ENCODE peak calls at places on chromosomes 1 and 21, in nine cellular contexts. J is AG08396; Y is stimulated activated CD4-positive, alpha-beta T cell treated with anti-CD3 and anti-CD28 coated beads, Interleukin-4, amount 100 ng/mL, for 4 hours; Q is transverse colon; W is activated naive CD4-positive, alpha-beta T cell; X is erythroblast; P is T-helper 2 cell; T is mesendoderm; N is A172. E is an unnamed sample.
A peak's percentile ranks its signal among the peaks of the same experiment; 100 is the strongest.

GRCh38 chr1:234141006-234141405 is 232.2 kb upstream of the COA6 start:
- DNase-seq in J (no peak), Y (no peak), Q (no peak), W (no peak), X (no peak), P (no peak), T (no peak), N (peak; percentile 30), E (no peak)

GRCh38 chr1:230188826-230189225 is 121.8 kb downstream of the GALNT2 start:
- DNase-seq in J (no peak), Y (no peak), Q (no peak), W (no peak), X (no peak), P (no peak), T (no peak), N (no peak), E (no peak)

GRCh38 chr1:56404561-56405030 is 174.8 kb downstream of the PLPP3 start:
- DNase-seq in J (no peak), Y (no peak), Q (no peak), W (no peak), X (no peak), P (no peak), T (no peak), N (no peak), E (no peak)

GRCh38 chr1:109266965-109267364 is 16.0 kb downstream of the PSRC1 start:
- DNase-seq in J (peak; percentile 74), Y (no peak), Q (peak; percentile 3), W (no peak), X (no peak), P (no peak), T (no peak), N (peak; percentile 40), E (no peak)

GRCh38 chr21:32648165-32648564 is 36.0 kb upstream of the CFAP298 start:
- DNase-seq in J (no peak), Y (no peak), Q (no peak), W (no peak), X (no peak), P (no peak), T (no peak), N (no peak), E (no peak)

GRCh38 chr1:26530898-26531598 is 1.5 kb downstream of the RPS6KA1 start:
- DNase-seq in J (peak; percentile 45), Y (no peak), Q (peak; percentile 94), W (no peak), X (peak; percentile 57), P (no peak), T (peak; percentile 96), N (peak; percentile 88), E (no peak)

GRCh38 chr1:221487781-221488520 is 253.9 kb downstream of the DUSP10 start:
- DNase-seq in J (peak; percentile 53), Y (no peak), Q (no peak), W (no peak), X (no peak), P (no peak), T (no peak), N (peak; percentile 90), E (no peak)

GRCh38 chr1:161198206-161198876 is 513 bp downstream of the ADAMTS4 start:
- DNase-seq in J (no peak), Y (no peak), Q (no peak), W (no peak), X (peak; percentile 36), P (no peak), T (peak; percentile 86), N (no peak), E (no peak)

GRCh38 chr1:99650773-99651437 is 5.0 kb downstream of the PALMD start:
- DNase-seq in J (no peak), Y (no peak), Q (no peak), W (no peak), X (no peak), P (no peak), T (peak; percentile 56), N (peak; percentile 16), E (no peak)

GRCh38 chr1:247679639-247680038 is at the start of gene OR13G1:
- DNase-seq in J (no peak), Y (no peak), Q (no peak), W (no peak), X (no peak), P (no peak), T (no peak), N (no peak), E (no peak)

GRCh38 chr21:30831194-30831765 is 1.7 kb upstream of the KRTAP7-1 start:
- DNase-seq in J (no peak), Y (peak; percentile 20), Q (no peak), W (no peak), X (peak; percentile 64), P (peak; percentile 57), T (peak; percentile 85), N (peak; percentile 22), E (no peak)

GRCh38 chr21:16376673-16377072 is 646.9 kb downstream of the USP25 start:
- DNase-seq in J (no peak), Y (no peak), Q (no peak), W (no peak), X (no peak), P (no peak), T (no peak), N (no peak), E (no peak)

GRCh38 chr1:94096797-94097549 is 24.0 kb downstream of the ABCA4 start:
- DNase-seq in J (no peak), Y (no peak), Q (peak; percentile 13), W (no peak), X (no peak), P (no peak), T (no peak), N (no peak), E (no peak)

GRCh38 chr1:193113992-193114332 is 7.9 kb upstream of the CDC73 start:
- DNase-seq in J (no peak), Y (no peak), Q (no peak), W (no peak), X (no peak), P (no peak), T (no peak), N (no peak), E (no peak)

GRCh38 chr1:184489908-184490307 is 103.1 kb downstream of the C1orf21 start:
- DNase-seq in J (no peak), Y (no peak), Q (no peak), W (no peak), X (no peak), P (no peak), T (no peak), N (no peak), E (no peak)

GRCh38 chr1:10941891-10942541 is 70.4 kb upstream of the TARDBP start:
- DNase-seq in J (peak; percentile 87), Y (peak; percentile 33), Q (peak; percentile 70), W (peak; percentile 57), X (peak; percentile 63), P (no peak), T (peak; percentile 42), N (peak; percentile 14), E (peak; percentile 10)

GRCh38 chr1:3463013-3463385 is 8.5 kb downstream of the ARHGEF16 start:
- DNase-seq in J (no peak), Y (no peak), Q (peak; percentile 6), W (no peak), X (no peak), P (no peak), T (no peak), N (no peak), E (no peak)

GRCh38 chr1:6688757-6689156 is 12.9 kb downstream of the DNAJC11 start:
- DNase-seq in J (no peak), Y (no peak), Q (no peak), W (no peak), X (no peak), P (no peak), T (no peak), N (no peak), E (no peak)

GRCh38 chr1:84998642-84999280 is 1.8 kb upstream of the MCOLN2 start:
- DNase-seq in J (no peak), Y (peak; percentile 63), Q (peak; percentile 35), W (no peak), X (no peak), P (peak; percentile 76), T (peak; percentile 7), N (no peak), E (peak; percentile 8)